ENCODE peak calls at places on chromosomes 5 and 9, in seven cellular contexts. U is A549, J is lung, Z is caudate nucleus, X is body of pancreas, A is substantia nigra, R is Karpas-422. G is an unnamed sample.
A peak's percentile ranks its signal among the peaks of the same experiment; 100 is the strongest.

GRCh38 chr9:125586173-125586512 is 120.9 kb downstream of the MAPKAP1 start:
- DNase-seq in J (no peak), Z (no peak), A (no peak), R (no peak), U (no peak), X (no peak), G (no peak)

GRCh38 chr9:114098021-114098659 is 952 bp downstream of the KIF12 start:
- DNase-seq in A (no peak), Z (peak; percentile 41), X (peak; percentile 80), J (no peak), R (no peak), U (peak; percentile 75), G (no peak)

GRCh38 chr5:80408475-80408875 is 611 bp downstream of the ZFYVE16 start:
- DNase-seq in R (peak; percentile 77), U (peak; percentile 70), J (no peak), X (peak; percentile 70), A (no peak), Z (no peak), G (peak; percentile 84)

GRCh38 chr5:38707352-38708324 is 138.2 kb upstream of the OSMR start:
- DNase-seq in J (no peak), A (no peak), X (no peak), R (no peak), Z (no peak), U (no peak), G (peak; percentile 57)

GRCh38 chr5:66976108-66976507 is 220.5 kb downstream of the CD180 start:
- DNase-seq in U (no peak), R (no peak), X (no peak), Z (no peak), J (no peak), A (no peak), G (no peak)

GRCh38 chr5:133391349-133392136 is 220.8 kb downstream of the FSTL4 start:
- DNase-seq in X (no peak), R (no peak), A (no peak), Z (no peak), J (no peak), U (no peak), G (no peak)

GRCh38 chr5:145347026-145347616 is 488.0 kb downstream of the PRELID2 start:
- DNase-seq in U (peak; percentile 36), R (peak; percentile 63), X (peak; percentile 38), J (no peak), Z (no peak), A (no peak), G (no peak)

GRCh38 chr5:35939639-35940038 is 1.2 kb upstream of the CAPSL start:
- DNase-seq in U (no peak), Z (no peak), R (no peak), X (no peak), A (no peak), J (no peak), G (no peak)

GRCh38 chr9:124660341-124660801 is 110.7 kb downstream of the NR6A1 start:
- DNase-seq in Z (peak; percentile 48), X (peak; percentile 12), A (no peak), J (no peak), R (no peak), U (peak; percentile 57), G (no peak)

GRCh38 chr9:84862308-84862707 is 192.8 kb downstream of the NTRK2 start:
- DNase-seq in U (no peak), Z (no peak), R (no peak), J (no peak), A (no peak), X (no peak), G (no peak)

GRCh38 chr5:77104813-77105212 is 17.7 kb upstream of the ZBED3 start:
- DNase-seq in A (no peak), J (no peak), Z (no peak), R (no peak), U (no peak), X (no peak), G (no peak)

GRCh38 chr5:157049605-157050004 is 9.3 kb downstream of the HAVCR1 start:
- DNase-seq in R (no peak), A (no peak), Z (no peak), X (no peak), J (no peak), U (peak; percentile 85), G (no peak)
- H3K27ac ChIP-seq in R (no peak overlapping the region), A (no peak overlapping the region), Z (no peak overlapping the region), X (no peak overlapping the region), J (no peak overlapping the region), U (peak overlapping the region; percentile 94), G (no peak overlapping the region)

GRCh38 chr5:124995451-124995850 is 249.0 kb upstream of the ZNF608 start:
- DNase-seq in R (no peak), A (no peak), X (no peak), J (no peak), Z (no peak), U (peak; percentile 78), G (no peak)

GRCh38 chr5:124996764-124997077 is 250.3 kb upstream of the ZNF608 start:
- DNase-seq in R (no peak), A (no peak), J (no peak), X (no peak), U (peak; percentile 44), Z (no peak), G (no peak)

GRCh38 chr5:124997186-124997893 is 250.9 kb upstream of the ZNF608 start:
- DNase-seq in X (no peak), A (no peak), R (no peak), U (no peak), J (no peak), Z (no peak), G (no peak)

GRCh38 chr5:124990723-124991122 is 244.3 kb upstream of the ZNF608 start:
- DNase-seq in Z (no peak), R (no peak), J (no peak), X (no peak), U (no peak), A (no peak), G (no peak)

DNA sequence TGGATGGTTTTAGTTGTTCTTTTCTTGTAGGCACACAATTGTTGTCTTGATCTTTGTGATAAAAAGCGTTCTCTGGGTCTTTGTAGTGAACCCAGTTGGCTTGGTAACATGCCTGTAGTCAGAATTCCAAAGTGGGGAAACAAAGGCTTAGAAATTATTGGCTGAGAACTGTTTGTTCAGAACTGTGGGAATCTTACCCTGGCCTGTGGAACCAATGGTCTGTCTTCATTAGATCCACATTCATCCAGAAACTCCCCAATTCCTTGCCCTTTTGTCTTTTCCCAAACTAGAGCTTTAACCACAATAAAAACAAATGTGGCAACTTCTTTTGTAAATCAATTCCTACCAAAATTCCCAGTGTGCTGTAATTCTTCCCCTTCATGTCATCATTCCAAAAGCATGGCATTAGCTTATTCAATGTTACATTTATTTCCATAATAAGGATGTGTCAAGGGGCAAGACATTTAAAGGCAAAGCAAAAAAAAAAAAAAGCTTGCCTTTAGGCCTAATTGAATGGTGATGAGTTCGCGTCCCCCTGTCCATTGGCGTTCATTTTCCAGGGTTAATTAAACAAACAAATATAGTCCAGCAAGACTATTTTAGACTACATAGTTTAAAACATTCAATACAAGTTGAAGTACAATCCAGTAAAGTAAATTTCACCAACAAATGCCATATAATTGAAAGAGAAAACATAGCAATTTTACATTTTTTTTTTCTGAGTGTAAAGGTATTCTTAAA is 249.8 kb upstream of the ZNF608 start:
- DNase-seq in J (no peak), U (peak; percentile 15), A (no peak), X (no peak), R (no peak), Z (no peak), G (no peak)
- H3K27ac ChIP-seq in J (no peak overlapping the region), U (peak overlapping the region; percentile 55), A (no peak overlapping the region), X (no peak overlapping the region), R (no peak overlapping the region), Z (no peak overlapping the region), G (no peak overlapping the region)

GRCh38 chr5:112374818-112375217 is 44.3 kb downstream of the EPB41L4A start:
- DNase-seq in J (no peak), X (no peak), R (no peak), A (no peak), Z (no peak), U (no peak), G (no peak)

GRCh38 chr5:112381521-112381920 is 37.6 kb downstream of the EPB41L4A start:
- DNase-seq in A (no peak), J (no peak), X (no peak), Z (no peak), U (no peak), R (no peak), G (peak; percentile 69)

GRCh38 chr5:112374356-112374755 is 44.7 kb downstream of the EPB41L4A start:
- DNase-seq in X (no peak), R (no peak), A (no peak), Z (no peak), U (peak; percentile 8), J (no peak), G (no peak)

GRCh38 chr5:112384523-112384922 is 34.6 kb downstream of the EPB41L4A start:
- DNase-seq in Z (no peak), U (no peak), J (no peak), X (no peak), A (no peak), R (no peak), G (no peak)

DNA sequence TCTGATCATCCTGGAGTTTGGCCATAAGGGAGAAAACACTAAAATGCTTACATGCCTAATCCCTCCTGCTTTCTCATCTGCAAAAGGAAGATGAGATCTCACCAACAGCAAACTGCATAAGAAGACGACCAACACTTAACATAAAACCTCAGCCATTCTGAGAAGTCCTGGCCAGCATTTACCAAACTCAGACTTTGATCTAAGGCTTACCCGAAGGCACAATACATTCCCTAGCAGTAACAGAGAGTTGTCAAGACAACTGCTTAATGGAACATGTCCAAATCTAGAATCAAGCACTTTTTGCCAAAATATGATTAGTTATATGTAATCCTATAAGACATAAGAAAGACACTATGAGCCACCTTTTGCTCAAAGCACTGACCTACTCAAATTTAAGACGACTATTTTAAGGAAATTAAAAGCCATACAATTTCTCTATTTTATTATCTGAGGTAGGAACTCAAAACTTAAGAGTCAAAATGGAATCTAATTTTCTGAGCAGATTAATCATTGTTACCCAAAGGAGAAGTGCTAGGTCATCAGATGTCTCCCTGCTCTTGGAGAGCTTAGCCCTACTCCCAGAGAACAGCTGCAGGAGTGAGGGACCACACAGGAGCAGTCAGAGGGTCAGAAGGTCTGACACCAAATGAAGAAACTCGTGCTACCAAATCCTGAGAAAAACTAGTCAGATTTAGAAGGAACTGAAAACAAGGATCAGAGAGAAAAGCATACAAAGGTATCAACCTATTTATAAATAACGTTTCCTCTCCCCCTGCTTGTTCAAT is 39.3 kb downstream of the EPB41L4A start:
- DNase-seq in J (no peak), R (no peak), A (no peak), Z (no peak), U (no peak), X (no peak), G (no peak)
- H3K27ac ChIP-seq in J (no peak overlapping the region), R (no peak overlapping the region), A (no peak overlapping the region), Z (no peak overlapping the region), U (no peak overlapping the region), X (no peak overlapping the region), G (no peak overlapping the region)

GRCh38 chr5:138706655-138707480 is 46.4 kb upstream of the CTNNA1 start:
- DNase-seq in R (no peak), X (peak; percentile 12), U (peak; percentile 35), A (no peak), J (no peak), Z (no peak), G (peak; percentile 69)

GRCh38 chr5:138709216-138709615 is 44.0 kb upstream of the CTNNA1 start:
- DNase-seq in A (no peak), X (no peak), U (no peak), Z (no peak), J (no peak), R (no peak), G (no peak)

GRCh38 chr5:138705567-138705966 is 47.7 kb upstream of the CTNNA1 start:
- DNase-seq in J (no peak), Z (no peak), U (no peak), X (no peak), A (no peak), R (no peak), G (no peak)

GRCh38 chr5:138711816-138712215 is 41.4 kb upstream of the CTNNA1 start:
- DNase-seq in A (no peak), U (no peak), R (no peak), Z (no peak), X (no peak), J (no peak), G (no peak)

GRCh38 chr5:138708761-138709160 is 44.5 kb upstream of the CTNNA1 start:
- DNase-seq in X (no peak), J (no peak), R (no peak), A (no peak), U (no peak), Z (no peak), G (no peak)
- H3K27ac ChIP-seq in X (no peak overlapping the region), J (no peak overlapping the region), R (no peak overlapping the region), A (no peak overlapping the region), U (no peak overlapping the region), Z (no peak overlapping the region), G (no peak overlapping the region)